ENCODE peak calls at places on chromosomes 13 and 19, in ten cellular contexts. Q is uterus, Y is esophagus squamous epithelium, U is lower leg skin, G is IMR-90, X is thyroid gland, A is ovary, N is right lobe of liver, L is HepG2, W is HCT116. B is an unnamed sample.

GRCh38 chr13:100300708-100301107 is 211.8 kb downstream of the PCCA start:
- DNase-seq in G (no peak), Y (no peak), Q (no peak), A (no peak), X (no peak), W (no peak), L (no peak), N (no peak), U (no peak), B (no peak)

GRCh38 chr13:24068472-24068871 is 92.0 kb upstream of the SPATA13 start:
- DNase-seq in A (no peak), G (no peak), Y (no peak), U (no peak), W (no peak), L (no peak), N (no peak), X (no peak), Q (no peak), B (no peak)

GRCh38 chr13:39254606-39255005 is 216.3 kb downstream of the NHLRC3 start:
- DNase-seq in W (no peak), G (no peak), N (no peak), Q (no peak), L (no peak), X (no peak), Y (no peak), U (no peak), A (no peak), B (no peak)

GRCh38 chr13:99313473-99313872 is 6.3 kb upstream of the GPR183 start:
- DNase-seq in A (no peak), W (no peak), L (no peak), Q (no peak), Y (no peak), X (peak), G (no peak), U (no peak), N (no peak), B (no peak)

GRCh38 chr13:78680611-78681010 is 21.7 kb upstream of the OBI1 start:
- DNase-seq in Q (no peak), G (no peak), A (no peak), Y (no peak), N (no peak), X (no peak), W (no peak), L (no peak), U (no peak), B (no peak)

GRCh38 chr13:50587122-50587521 is 256.4 kb downstream of the DLEU7 start:
- DNase-seq in Y (no peak), G (no peak), W (no peak), N (no peak), A (no peak), U (no peak), X (no peak), L (no peak), Q (no peak), B (no peak)

GRCh38 chr19:33375760-33376159 is 2.3 kb downstream of the CEBPG start:
- DNase-seq in Q (peak), L (peak), N (no peak), W (no peak), Y (no peak), A (no peak), X (no peak), U (no peak), G (peak), B (no peak)

GRCh38 chr13:19155321-19155861 is 26.2 kb downstream of the TUBA3C start:
- DNase-seq in N (no peak), W (no peak), X (no peak), L (no peak), A (no peak), Y (no peak), G (no peak), Q (no peak), U (no peak), B (no peak)

GRCh38 chr13:73779881-73780280 is 354.3 kb downstream of the KLF12 start:
- DNase-seq in L (no peak), Q (no peak), U (no peak), X (no peak), N (no peak), Y (no peak), W (no peak), G (peak), A (no peak), B (no peak)

GRCh38 chr13:45602183-45602582 is 13.4 kb downstream of the ERICH6B start:
- DNase-seq in U (no peak), A (no peak), G (no peak), X (no peak), W (no peak), L (no peak), N (no peak), Y (no peak), Q (no peak), B (no peak)

GRCh38 chr13:76846363-76846762 is 39.8 kb downstream of the KCTD12 start:
- DNase-seq in G (no peak), N (no peak), W (no peak), X (no peak), Q (no peak), Y (no peak), L (no peak), A (no peak), U (no peak), B (no peak)

GRCh38 chr19:611506-611869 is 21.8 kb downstream of the HCN2 start:
- DNase-seq in N (no peak), Q (no peak), X (no peak), Y (no peak), W (no peak), A (no peak), G (peak), L (no peak), U (no peak), B (no peak)

DNA sequence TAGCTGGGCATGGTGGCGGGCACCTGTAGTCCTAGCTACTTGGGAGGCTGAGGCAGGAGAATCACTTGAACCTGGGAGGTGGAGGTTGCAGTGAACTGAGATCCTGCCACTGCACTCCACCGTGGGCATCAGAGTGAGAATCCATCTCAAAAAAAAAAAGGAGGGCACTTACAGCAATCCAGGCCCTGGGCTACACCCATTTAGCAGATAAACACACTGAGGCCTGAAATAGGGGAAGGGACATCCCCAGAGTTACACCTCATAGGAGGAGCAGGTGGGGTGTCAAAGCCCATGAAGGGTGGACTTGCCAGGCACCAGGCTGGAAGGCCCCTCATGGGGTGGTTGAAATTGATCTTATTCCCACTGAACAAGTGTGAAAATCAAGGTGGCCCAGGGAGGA is 13.9 kb upstream of the PLAUR start:
- DNase-seq in Y (no peak), U (no peak), N (no peak), Q (no peak), G (no peak), X (no peak), L (no peak), A (no peak), W (no peak), B (no peak)
- TF ChIP-seq CTCF in Y (no peak), U (no peak), N (no peak), Q (no peak), G (no peak), X (no peak), L (no peak), A (no peak), W (no peak), B (no peak)

DNA sequence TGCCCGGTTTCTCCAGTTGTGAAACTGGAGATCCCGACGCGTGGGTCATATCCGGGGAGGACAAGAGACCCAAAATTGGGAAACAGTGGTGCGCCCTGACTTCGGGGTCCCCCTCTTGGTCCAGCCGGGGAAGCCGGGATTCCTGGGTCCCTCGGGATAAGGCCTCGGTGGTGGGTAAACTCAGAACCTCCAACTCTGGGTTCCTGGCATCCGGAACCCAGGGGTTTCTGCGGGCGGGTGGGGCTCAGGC is 672 bp downstream of the ZFP36 start:
- DNase-seq in Q (no peak), Y (peak), X (no peak), W (no peak), N (no peak), L (no peak), G (no peak), A (peak), U (no peak), B (no peak)
- TF ChIP-seq POLR2A in Q (no peak), Y (no peak), X (no peak), W (no peak), N (no peak), L (no peak), G (peak), A (no peak), U (no peak), B (no peak)

DNA sequence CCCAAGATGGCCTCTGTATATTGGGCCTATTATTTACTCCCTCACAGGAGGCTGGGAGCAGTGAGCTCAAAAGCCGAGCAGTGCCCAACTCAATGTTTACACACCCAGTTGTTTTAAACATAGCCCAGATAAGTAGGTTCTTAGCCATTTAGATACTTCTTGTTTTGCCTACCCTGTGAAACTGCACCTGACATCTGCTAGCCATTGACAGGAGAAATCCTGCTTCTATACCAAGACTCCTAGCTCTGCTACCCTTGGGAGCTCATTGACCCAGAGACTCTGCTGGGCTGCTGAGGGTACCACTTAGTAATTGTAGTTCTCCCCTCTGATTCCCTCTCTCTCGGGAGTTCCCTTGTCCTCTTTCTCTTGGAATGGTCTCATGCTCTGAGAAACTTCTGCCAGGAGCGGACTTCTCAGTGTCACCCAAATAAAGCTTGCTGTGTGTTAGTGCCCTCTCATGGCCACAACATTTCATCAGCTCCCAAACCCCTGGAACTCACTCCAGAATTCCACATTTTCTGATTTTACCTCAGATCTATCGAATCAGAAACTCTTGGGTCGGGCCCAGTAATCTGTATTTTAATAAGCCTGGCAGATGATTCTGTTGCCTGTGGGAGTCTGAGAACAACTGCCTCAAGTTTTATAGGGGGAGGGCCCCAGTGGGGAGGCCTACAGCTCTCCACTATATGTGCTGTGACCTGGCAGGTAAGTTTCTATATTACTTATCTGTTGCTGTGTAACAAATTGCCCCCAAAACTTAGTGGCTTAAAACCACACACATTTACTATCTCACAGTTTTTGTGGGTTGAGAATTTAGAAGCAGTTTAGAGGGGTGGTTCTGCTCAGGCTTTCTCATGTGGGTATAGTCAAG is 221.1 kb downstream of the TDRD3 start:
- DNase-seq in Q (no peak), L (peak), W (no peak), Y (no peak), G (peak), U (no peak), A (no peak), X (no peak), N (no peak), B (no peak)
- TF ChIP-seq CTCF in Q (no peak), L (peak), W (peak), Y (no peak), G (peak), U (no peak), A (no peak), X (no peak), N (peak), B (no peak)

GRCh38 chr19:16067205-16067938 is 8.9 kb upstream of the TPM4 start:
- DNase-seq in G (peak), Y (no peak), U (no peak), Q (peak), X (no peak), N (no peak), W (peak), L (no peak), A (peak), B (peak)
- TF ChIP-seq POLR2A in G (peak), Y (no peak), U (no peak), Q (peak), X (no peak), N (no peak), W (peak), L (no peak), A (peak), B (no peak)

GRCh38 chr19:2540251-2540645 is 64.3 kb downstream of the GADD45B start:
- DNase-seq in U (no peak), N (no peak), Q (no peak), X (no peak), Y (no peak), G (no peak), A (no peak), W (no peak), L (no peak), B (no peak)

GRCh38 chr19:2538096-2538757 is 62.3 kb downstream of the GADD45B start:
- DNase-seq in G (no peak), N (no peak), Q (no peak), L (no peak), U (no peak), Y (no peak), X (no peak), W (no peak), A (no peak), B (no peak)

GRCh38 chr19:2543463-2544442 is 67.8 kb downstream of the GADD45B start:
- DNase-seq in A (peak), W (peak), X (peak), G (peak), L (peak), N (peak), Y (peak), Q (peak), U (peak), B (peak)

GRCh38 chr19:2542341-2543069 is 66.6 kb downstream of the GADD45B start:
- DNase-seq in U (no peak), A (no peak), Q (no peak), N (no peak), X (no peak), L (peak), W (no peak), G (peak), Y (no peak), B (peak)

DNA sequence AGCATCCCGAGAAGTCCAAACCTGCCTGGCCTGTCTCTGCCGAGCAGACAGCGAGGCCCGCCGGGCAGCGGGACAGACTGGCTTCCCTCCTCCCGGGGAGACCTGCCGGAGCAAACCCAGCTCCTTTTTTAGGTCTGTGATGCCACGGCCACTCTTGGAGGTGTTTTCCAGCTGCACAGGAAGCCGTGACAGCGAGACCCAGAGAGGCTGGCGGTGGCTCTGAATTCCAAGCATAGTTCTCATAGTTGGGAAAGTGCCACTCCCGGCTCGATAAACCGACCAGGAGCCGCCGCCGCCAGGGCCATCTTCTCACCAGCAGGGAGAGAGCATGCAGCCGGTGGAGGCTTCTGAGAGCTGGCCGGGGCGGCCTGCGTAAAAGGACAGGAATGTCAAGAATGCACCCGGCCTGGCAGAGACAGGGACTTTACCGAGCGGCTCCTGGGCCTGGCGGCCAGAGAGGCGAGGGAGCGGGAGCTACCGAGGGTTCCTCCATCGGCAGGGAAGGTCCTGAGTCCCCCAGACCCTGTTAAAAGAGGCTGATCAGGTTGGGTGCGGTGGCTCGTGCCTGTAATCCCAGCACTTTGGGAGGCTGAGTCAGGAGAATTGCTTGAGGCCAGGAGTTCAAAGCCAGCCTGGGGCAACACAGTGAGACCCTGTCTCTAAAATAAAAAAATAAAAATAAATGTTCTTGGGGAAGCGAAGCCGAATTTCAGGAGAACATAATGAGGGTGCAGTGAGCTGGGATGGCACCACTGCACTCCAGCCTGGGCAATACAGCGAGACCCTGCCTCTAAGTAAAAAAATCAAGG is 64.9 kb downstream of the GADD45B start:
- DNase-seq in U (peak), N (peak), X (peak), L (peak), W (peak), Y (no peak), Q (peak), A (peak), G (peak), B (peak)
- TF ChIP-seq CTCF in U (no peak), N (peak), X (no peak), L (peak), W (peak), Y (no peak), Q (no peak), A (no peak), G (peak), B (peak)

DNA sequence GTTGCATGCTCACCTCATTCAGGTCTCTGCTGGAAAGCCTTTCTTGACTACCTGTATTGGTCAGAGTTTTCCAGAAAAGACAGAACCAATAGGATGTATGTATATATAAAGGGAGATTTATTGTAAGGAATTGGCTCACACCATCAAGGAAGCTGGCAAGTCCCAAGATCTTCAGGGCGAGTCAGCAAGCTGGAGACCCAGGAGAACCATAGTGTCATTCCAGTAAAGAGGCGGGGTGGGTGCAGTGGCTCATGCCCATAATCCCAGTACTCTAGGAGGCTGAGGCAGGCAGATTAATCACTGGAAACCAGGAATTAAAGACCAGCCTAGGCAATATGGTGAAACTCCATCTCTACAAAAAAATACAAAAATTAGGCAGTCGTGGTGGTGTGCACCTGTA is 30.4 kb upstream of the FARP1 start:
- DNase-seq in Q (no peak), U (no peak), L (no peak), X (no peak), Y (no peak), G (no peak), A (no peak), N (no peak), W (no peak), B (no peak)
- TF ChIP-seq POLR2A in Q (no peak), U (no peak), L (no peak), X (no peak), Y (no peak), G (no peak), A (no peak), N (no peak), W (no peak), B (no peak)

B was measured in Peyer's patch.